ENCODE peak calls at places on chromosomes 16 and 17, in eight cellular contexts. One of them, this sample, is unnamed.
A peak's percentile ranks its signal among the peaks of the same experiment; 100 is the strongest.

GRCh38 chr17:8674344-8675305 is 44.1 kb upstream of the MYH10 start:
- DNase-seq in naive thymus-derived CD4-positive, alpha-beta T cell: no peak
- DNase-seq in prostate gland: no peak
- DNase-seq in Peyer's patch: no peak
- DNase-seq in OCI-LY7: no peak
- DNase-seq in thoracic aorta: peak; percentile 71
- DNase-seq in heart right ventricle: peak; percentile 66
- DNase-seq in mammary epithelial cell: no peak
- DNase-seq in this sample: no peak

GRCh38 chr17:43952351-43952723 is 1.4 kb downstream of the PYY start:
- DNase-seq in heart right ventricle: no peak
- DNase-seq in Peyer's patch: no peak
- DNase-seq in prostate gland: no peak
- DNase-seq in mammary epithelial cell: no peak
- DNase-seq in thoracic aorta: no peak
- DNase-seq in OCI-LY7: no peak
- DNase-seq in naive thymus-derived CD4-positive, alpha-beta T cell: no peak
- DNase-seq in this sample: no peak

GRCh38 chr17:57092171-57092570 is 7.1 kb downstream of the AKAP1 start:
- DNase-seq in mammary epithelial cell: no peak
- DNase-seq in prostate gland: no peak
- DNase-seq in Peyer's patch: no peak
- DNase-seq in heart right ventricle: no peak
- DNase-seq in OCI-LY7: peak; percentile 11
- DNase-seq in naive thymus-derived CD4-positive, alpha-beta T cell: no peak
- DNase-seq in thoracic aorta: peak; percentile 58
- DNase-seq in this sample: no peak

GRCh38 chr17:2393954-2394749 is 6.7 kb downstream of the MNT start:
- DNase-seq in thoracic aorta: no peak
- DNase-seq in Peyer's patch: no peak
- DNase-seq in naive thymus-derived CD4-positive, alpha-beta T cell: no peak
- DNase-seq in OCI-LY7: no peak
- DNase-seq in heart right ventricle: no peak
- DNase-seq in prostate gland: no peak
- DNase-seq in mammary epithelial cell: no peak
- DNase-seq in this sample: no peak

GRCh38 chr17:29573871-29574731 is 5.6 kb downstream of the TP53I13 start:
- DNase-seq in Peyer's patch: peak; percentile 44
- DNase-seq in OCI-LY7: no peak
- DNase-seq in thoracic aorta: no peak
- DNase-seq in heart right ventricle: no peak
- DNase-seq in naive thymus-derived CD4-positive, alpha-beta T cell: no peak
- DNase-seq in mammary epithelial cell: no peak
- DNase-seq in prostate gland: no peak
- DNase-seq in this sample: no peak

GRCh38 chr17:68491864-68492263 is 20.4 kb upstream of the PRKAR1A start:
- DNase-seq in mammary epithelial cell: no peak
- DNase-seq in OCI-LY7: no peak
- DNase-seq in thoracic aorta: no peak
- DNase-seq in heart right ventricle: peak; percentile 40
- DNase-seq in Peyer's patch: no peak
- DNase-seq in naive thymus-derived CD4-positive, alpha-beta T cell: no peak
- DNase-seq in prostate gland: peak; percentile 24
- DNase-seq in this sample: no peak

GRCh38 chr17:33976816-33977215 is 278.3 kb upstream of the CCL2 start:
- DNase-seq in naive thymus-derived CD4-positive, alpha-beta T cell: no peak
- DNase-seq in thoracic aorta: no peak
- DNase-seq in OCI-LY7: no peak
- DNase-seq in mammary epithelial cell: no peak
- DNase-seq in heart right ventricle: no peak
- DNase-seq in Peyer's patch: no peak
- DNase-seq in prostate gland: no peak
- DNase-seq in this sample: no peak

GRCh38 chr16:11063432-11064201 is 119.3 kb downstream of the CLEC16A start:
- DNase-seq in Peyer's patch: peak; percentile 13
- DNase-seq in thoracic aorta: no peak
- DNase-seq in OCI-LY7: no peak
- DNase-seq in heart right ventricle: no peak
- DNase-seq in naive thymus-derived CD4-positive, alpha-beta T cell: no peak
- DNase-seq in prostate gland: no peak
- DNase-seq in mammary epithelial cell: no peak
- DNase-seq in this sample: no peak

GRCh38 chr17:67245694-67246397 is 850 bp upstream of the HELZ start:
- DNase-seq in Peyer's patch: peak; percentile 83
- DNase-seq in OCI-LY7: peak; percentile 45
- DNase-seq in prostate gland: peak; percentile 4
- DNase-seq in naive thymus-derived CD4-positive, alpha-beta T cell: peak; percentile 27
- DNase-seq in mammary epithelial cell: peak; percentile 26
- DNase-seq in thoracic aorta: no peak
- DNase-seq in heart right ventricle: peak; percentile 39
- DNase-seq in this sample: peak; percentile 44

GRCh38 chr16:77236063-77236511 is 36.9 kb downstream of the SYCE1L start:
- DNase-seq in thoracic aorta: peak; percentile 35
- DNase-seq in OCI-LY7: peak; percentile 84
- DNase-seq in Peyer's patch: peak; percentile 89
- DNase-seq in prostate gland: peak; percentile 82
- DNase-seq in naive thymus-derived CD4-positive, alpha-beta T cell: peak; percentile 82
- DNase-seq in heart right ventricle: peak; percentile 85
- DNase-seq in mammary epithelial cell: peak; percentile 59
- DNase-seq in this sample: peak; percentile 83

GRCh38 chr16:7492122-7492521 is 159.5 kb downstream of the RBFOX1 start:
- DNase-seq in mammary epithelial cell: no peak
- DNase-seq in OCI-LY7: no peak
- DNase-seq in thoracic aorta: no peak
- DNase-seq in Peyer's patch: no peak
- DNase-seq in prostate gland: no peak
- DNase-seq in heart right ventricle: no peak
- DNase-seq in naive thymus-derived CD4-positive, alpha-beta T cell: no peak
- DNase-seq in this sample: no peak

GRCh38 chr17:75228305-75228704 is 22.8 kb downstream of the NUP85 start:
- DNase-seq in mammary epithelial cell: no peak
- DNase-seq in thoracic aorta: no peak
- DNase-seq in naive thymus-derived CD4-positive, alpha-beta T cell: no peak
- DNase-seq in OCI-LY7: no peak
- DNase-seq in Peyer's patch: no peak
- DNase-seq in prostate gland: peak; percentile 46
- DNase-seq in heart right ventricle: no peak
- DNase-seq in this sample: no peak

GRCh38 chr16:50322333-50322732 is 46.5 kb downstream of the BRD7 start:
- DNase-seq in OCI-LY7: no peak
- DNase-seq in heart right ventricle: no peak
- DNase-seq in prostate gland: no peak
- DNase-seq in Peyer's patch: no peak
- DNase-seq in naive thymus-derived CD4-positive, alpha-beta T cell: no peak
- DNase-seq in mammary epithelial cell: no peak
- DNase-seq in thoracic aorta: no peak
- DNase-seq in this sample: no peak

GRCh38 chr16:26593700-26594099 is 473.0 kb upstream of the C16orf82 start:
- DNase-seq in mammary epithelial cell: no peak
- DNase-seq in heart right ventricle: no peak
- DNase-seq in prostate gland: no peak
- DNase-seq in thoracic aorta: no peak
- DNase-seq in OCI-LY7: no peak
- DNase-seq in naive thymus-derived CD4-positive, alpha-beta T cell: no peak
- DNase-seq in Peyer's patch: no peak
- DNase-seq in this sample: no peak

DNA sequence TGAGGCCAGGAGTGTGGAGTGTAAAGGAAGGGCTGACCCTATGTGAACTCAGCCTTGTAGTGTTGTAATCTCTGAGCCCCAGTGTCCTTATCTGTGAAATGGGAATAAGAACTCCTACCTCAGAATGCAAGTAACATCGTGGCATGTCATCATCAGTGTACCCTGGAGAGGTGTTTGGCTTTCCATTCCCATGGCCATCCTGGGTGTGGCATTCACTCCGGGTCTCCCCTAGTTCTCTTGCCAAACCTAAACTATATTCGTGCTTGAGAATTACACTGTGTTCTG is 1.9 kb downstream of the NXPH3 start:
- DNase-seq in heart right ventricle: no peak
- DNase-seq in naive thymus-derived CD4-positive, alpha-beta T cell: no peak
- DNase-seq in prostate gland: no peak
- DNase-seq in Peyer's patch: no peak
- DNase-seq in OCI-LY7: no peak
- DNase-seq in thoracic aorta: no peak
- DNase-seq in mammary epithelial cell: no peak
- DNase-seq in this sample: no peak
- H3K4me1 ChIP-seq in heart right ventricle: peaks cover 12% of the 10 kb centered on the region
- H3K4me1 ChIP-seq in naive thymus-derived CD4-positive, alpha-beta T cell: peaks cover 4% of the 10 kb centered on the region
- H3K4me1 ChIP-seq in prostate gland: no peaks in the 10 kb centered on the region
- H3K4me1 ChIP-seq in Peyer's patch: peaks cover 5% of the 10 kb centered on the region
- H3K4me1 ChIP-seq in OCI-LY7: peaks cover 10% of the 10 kb centered on the region
- H3K4me1 ChIP-seq in thoracic aorta: peaks cover 78% of the 10 kb centered on the region
- H3K4me1 ChIP-seq in mammary epithelial cell: peaks cover 12% of the 10 kb centered on the region
- H3K4me1 ChIP-seq in this sample: peaks cover 17% of the 10 kb centered on the region

DNA sequence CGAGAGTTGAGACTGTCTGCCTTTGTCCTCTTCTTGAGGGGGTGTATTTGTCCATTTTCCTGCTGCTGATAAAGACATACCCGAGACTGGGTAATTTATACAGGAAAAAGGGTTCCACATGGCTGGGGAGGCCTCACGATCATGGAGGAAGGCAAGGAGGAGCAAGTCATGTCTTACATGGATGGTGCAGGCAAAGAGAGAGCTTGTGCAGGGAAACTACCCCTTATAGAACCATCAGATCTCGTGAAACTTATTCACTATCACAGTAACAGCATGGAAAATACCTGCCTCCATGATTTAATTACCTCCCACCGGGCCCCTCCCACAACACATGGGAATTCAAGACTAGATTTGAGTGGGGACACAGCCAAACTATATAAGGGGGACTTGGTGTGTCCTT is 338.2 kb upstream of the TNRC6C start:
- DNase-seq in prostate gland: no peak
- DNase-seq in mammary epithelial cell: no peak
- DNase-seq in naive thymus-derived CD4-positive, alpha-beta T cell: no peak
- DNase-seq in OCI-LY7: no peak
- DNase-seq in thoracic aorta: no peak
- DNase-seq in Peyer's patch: no peak
- DNase-seq in heart right ventricle: no peak
- DNase-seq in this sample: no peak
- H3K4me3 ChIP-seq in prostate gland: no peak overlapping the region
- H3K4me3 ChIP-seq in mammary epithelial cell: no peak overlapping the region
- H3K4me3 ChIP-seq in naive thymus-derived CD4-positive, alpha-beta T cell: no peak overlapping the region
- H3K4me3 ChIP-seq in OCI-LY7: no peak overlapping the region
- H3K4me3 ChIP-seq in thoracic aorta: no peak overlapping the region
- H3K4me3 ChIP-seq in Peyer's patch: no peak overlapping the region
- H3K4me3 ChIP-seq in heart right ventricle: no peak overlapping the region
- H3K4me3 ChIP-seq in this sample: no peak overlapping the region

DNA sequence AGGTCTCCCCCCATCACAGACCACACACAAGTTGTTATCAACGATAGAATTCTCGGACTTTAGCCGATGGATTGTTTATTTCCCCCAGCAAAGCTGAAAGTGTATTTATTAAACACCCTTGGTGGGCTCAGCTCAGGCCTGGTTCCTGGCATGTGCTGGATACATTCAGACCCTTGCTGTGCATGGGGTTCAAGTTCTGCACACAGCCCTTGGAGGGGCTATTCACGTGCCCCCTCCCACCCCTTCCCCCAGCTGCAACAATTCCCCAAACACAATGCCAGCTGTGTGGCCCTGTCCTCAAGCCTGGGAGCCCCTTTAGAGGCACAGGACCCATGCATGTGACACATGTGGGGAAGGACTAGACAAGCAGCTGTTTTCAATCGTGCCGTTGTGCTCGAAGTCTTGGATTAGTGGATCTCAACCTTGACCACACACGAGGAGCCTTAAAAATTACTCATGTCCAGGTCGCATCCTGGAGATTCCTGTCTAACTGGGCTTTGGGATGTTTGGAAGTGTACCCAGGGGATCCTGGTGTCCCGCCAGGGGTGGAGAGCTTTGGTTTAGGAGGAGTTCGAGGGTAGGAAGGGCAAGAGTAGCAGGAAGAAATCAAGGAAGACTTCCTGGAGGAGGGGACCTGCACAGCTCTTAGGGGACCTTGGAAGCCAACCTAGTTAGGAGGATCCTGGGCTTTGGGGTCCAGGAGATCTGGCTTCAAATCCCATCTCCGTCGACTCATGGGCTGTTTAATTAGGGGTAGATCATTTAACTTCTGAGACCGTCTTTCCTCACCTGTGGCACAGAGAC is 102.3 kb upstream of the PLCG2 start:
- DNase-seq in OCI-LY7: no peak
- DNase-seq in prostate gland: no peak
- DNase-seq in heart right ventricle: no peak
- DNase-seq in Peyer's patch: no peak
- DNase-seq in naive thymus-derived CD4-positive, alpha-beta T cell: no peak
- DNase-seq in thoracic aorta: no peak
- DNase-seq in mammary epithelial cell: no peak
- DNase-seq in this sample: no peak
- H3K27ac ChIP-seq in OCI-LY7: no peak overlapping the region
- H3K27ac ChIP-seq in prostate gland: no peak overlapping the region
- H3K27ac ChIP-seq in heart right ventricle: no peak overlapping the region
- H3K27ac ChIP-seq in Peyer's patch: peak overlapping the region; percentile 58
- H3K27ac ChIP-seq in naive thymus-derived CD4-positive, alpha-beta T cell: no peak overlapping the region
- H3K27ac ChIP-seq in thoracic aorta: no peak overlapping the region
- H3K27ac ChIP-seq in mammary epithelial cell: no peak overlapping the region
- H3K27ac ChIP-seq in this sample: no peak overlapping the region

GRCh38 chr16:89564476-89565255 is 4.2 kb downstream of the RPL13 start:
- DNase-seq in naive thymus-derived CD4-positive, alpha-beta T cell: no peak
- DNase-seq in OCI-LY7: peak; percentile 41
- DNase-seq in thoracic aorta: no peak
- DNase-seq in Peyer's patch: no peak
- DNase-seq in mammary epithelial cell: no peak
- DNase-seq in heart right ventricle: no peak
- DNase-seq in prostate gland: no peak
- DNase-seq in this sample: no peak

GRCh38 chr16:89563639-89564392 is 3.3 kb downstream of the RPL13 start:
- DNase-seq in prostate gland: no peak
- DNase-seq in Peyer's patch: no peak
- DNase-seq in thoracic aorta: no peak
- DNase-seq in mammary epithelial cell: no peak
- DNase-seq in OCI-LY7: no peak
- DNase-seq in heart right ventricle: no peak
- DNase-seq in naive thymus-derived CD4-positive, alpha-beta T cell: no peak
- DNase-seq in this sample: no peak

GRCh38 chr16:89562027-89562599 is 1.6 kb downstream of the RPL13 start:
- DNase-seq in Peyer's patch: no peak
- DNase-seq in mammary epithelial cell: no peak
- DNase-seq in OCI-LY7: peak; percentile 25
- DNase-seq in thoracic aorta: no peak
- DNase-seq in heart right ventricle: no peak
- DNase-seq in naive thymus-derived CD4-positive, alpha-beta T cell: no peak
- DNase-seq in prostate gland: peak; percentile 28
- DNase-seq in this sample: no peak

GRCh38 chr16:89561195-89562026 is 929 bp downstream of the RPL13 start:
- DNase-seq in mammary epithelial cell: no peak
- DNase-seq in Peyer's patch: no peak
- DNase-seq in thoracic aorta: no peak
- DNase-seq in heart right ventricle: no peak
- DNase-seq in naive thymus-derived CD4-positive, alpha-beta T cell: no peak
- DNase-seq in prostate gland: no peak
- DNase-seq in OCI-LY7: no peak
- DNase-seq in this sample: peak; percentile 56

DNA sequence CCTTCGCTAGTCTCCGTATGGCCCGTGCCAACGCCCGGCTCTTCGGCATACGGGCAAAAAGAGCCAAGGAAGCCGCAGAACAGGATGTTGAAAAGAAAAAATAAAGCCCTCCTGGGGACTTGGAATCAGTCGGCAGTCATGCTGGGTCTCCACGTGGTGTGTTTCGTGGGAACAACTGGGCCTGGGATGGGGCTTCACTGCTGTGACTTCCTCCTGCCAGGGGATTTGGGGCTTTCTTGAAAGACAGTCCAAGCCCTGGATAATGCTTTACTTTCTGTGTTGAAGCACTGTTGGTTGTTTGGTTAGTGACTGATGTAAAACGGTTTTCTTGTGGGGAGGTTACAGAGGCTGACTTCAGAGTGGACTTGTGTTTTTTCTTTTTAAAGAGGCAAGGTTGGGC is 2.5 kb downstream of the RPL13 start:
- DNase-seq in OCI-LY7: no peak
- DNase-seq in prostate gland: no peak
- DNase-seq in naive thymus-derived CD4-positive, alpha-beta T cell: no peak
- DNase-seq in mammary epithelial cell: no peak
- DNase-seq in Peyer's patch: no peak
- DNase-seq in heart right ventricle: no peak
- DNase-seq in thoracic aorta: no peak
- DNase-seq in this sample: no peak
- H3K4me1 ChIP-seq in OCI-LY7: peaks cover 52% of the 10 kb centered on the region
- H3K4me1 ChIP-seq in prostate gland: peaks cover 15% of the 10 kb centered on the region
- H3K4me1 ChIP-seq in naive thymus-derived CD4-positive, alpha-beta T cell: peaks cover 49% of the 10 kb centered on the region
- H3K4me1 ChIP-seq in mammary epithelial cell: peaks cover 49% of the 10 kb centered on the region
- H3K4me1 ChIP-seq in Peyer's patch: peaks cover 4% of the 10 kb centered on the region
- H3K4me1 ChIP-seq in heart right ventricle: peaks cover 30% of the 10 kb centered on the region
- H3K4me1 ChIP-seq in thoracic aorta: peaks cover 54% of the 10 kb centered on the region
- H3K4me1 ChIP-seq in this sample: peaks cover 58% of the 10 kb centered on the region

This sample was measured in CD4-positive, alpha-beta memory T cell.